ENCODE peak calls at places on chromosomes 7 and 10, in four cellular contexts. V, E, G and A are unnamed samples.

GRCh38 chr10:102150970-102151773 is 1.0 kb upstream of the NOLC1 start:
- DNase-seq in V (no peak), G (peak), E (no peak), A (peak)

GRCh38 chr7:94394399-94395140 is at the start of gene COL1A2:
- DNase-seq in G (no peak), V (no peak), E (peak), A (no peak)

GRCh38 chr7:24963218-24963617 is 16.8 kb downstream of the OSBPL3 start:
- DNase-seq in G (no peak), V (peak), E (no peak), A (no peak)

GRCh38 chr10:88473989-88474883 is 108.9 kb downstream of the RNLS start:
- DNase-seq in V (no peak), G (no peak), E (no peak), A (no peak)

GRCh38 chr7:50367098-50367497 is 62.6 kb downstream of the IKZF1 start:
- DNase-seq in V (no peak), G (no peak), E (no peak), A (no peak)

GRCh38 chr7:137671920-137672319 is 174.9 kb downstream of the DGKI start:
- DNase-seq in G (no peak), E (no peak), V (no peak), A (no peak)

GRCh38 chr7:26329520-26330269 is 38.0 kb downstream of the SNX10 start:
- DNase-seq in G (no peak), E (no peak), V (no peak), A (no peak)

GRCh38 chr10:122566632-122567031 is 6.1 kb downstream of the DMBT1 start:
- DNase-seq in E (no peak), V (no peak), G (no peak), A (no peak)

GRCh38 chr7:5755704-5756131 is 25.7 kb downstream of the RNF216 start:
- DNase-seq in G (no peak), V (no peak), E (peak), A (no peak)

GRCh38 chr7:5754981-5755599 is 26.4 kb downstream of the RNF216 start:
- DNase-seq in G (no peak), E (no peak), V (no peak), A (no peak)

GRCh38 chr7:5752663-5753062 is 28.8 kb downstream of the RNF216 start:
- DNase-seq in G (no peak), V (no peak), E (no peak), A (no peak)

GRCh38 chr7:5758753-5759330 is 22.6 kb downstream of the RNF216 start:
- DNase-seq in V (no peak), G (no peak), E (no peak), A (no peak)

GRCh38 chr7:5758286-5758685 is 23.2 kb downstream of the RNF216 start:
- DNase-seq in V (no peak), E (no peak), G (no peak), A (no peak)
- TF ChIP-seq POLR2AphosphoS2 in V (no peak), E (no peak), G (no peak), A (no peak)

DNA sequence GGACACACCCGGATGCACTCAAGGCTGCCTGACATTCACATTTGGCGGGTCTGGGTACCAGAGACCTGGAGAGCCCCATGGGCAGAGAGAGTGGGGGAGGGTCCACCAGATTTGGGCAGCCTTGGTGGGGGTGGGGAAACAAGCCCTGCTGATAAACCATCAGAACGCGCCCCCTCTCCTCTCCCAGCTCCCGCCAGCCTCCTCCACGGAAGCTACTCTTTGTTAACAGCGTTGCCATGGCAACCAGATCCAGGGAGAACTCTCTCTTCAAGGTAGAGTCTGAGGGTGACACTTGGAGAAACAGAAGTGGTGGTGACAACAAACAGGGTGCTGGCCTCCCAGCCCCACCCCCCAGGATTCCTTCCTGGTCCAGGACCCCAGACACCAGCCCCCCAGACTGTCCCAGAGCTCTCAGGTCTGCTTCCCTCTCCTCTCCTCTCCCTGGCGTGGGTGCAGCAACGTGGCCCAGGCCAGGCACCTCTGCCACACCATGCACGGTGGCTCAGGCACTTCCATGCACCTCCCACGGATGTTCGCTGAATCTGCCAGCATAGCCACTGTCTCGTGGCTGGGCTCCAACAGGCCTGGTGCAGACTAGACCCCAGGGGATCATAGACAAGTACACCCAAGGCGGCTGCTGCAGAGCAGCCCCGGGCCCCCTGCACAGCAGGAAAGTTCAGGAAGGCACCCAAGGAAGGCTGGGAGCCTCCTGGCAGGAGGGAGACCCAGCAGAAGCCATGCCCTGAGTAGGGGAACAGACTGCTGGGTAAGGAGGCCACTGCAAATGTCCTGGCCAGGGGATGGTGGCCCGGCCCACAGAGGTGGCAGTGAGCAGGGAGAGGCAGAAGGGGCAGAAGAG is 4.6 kb downstream of the RASGEF1A start:
- DNase-seq in G (no peak), E (no peak), V (no peak), A (no peak)
- TF ChIP-seq POLR2AphosphoS2 in G (no peak), E (no peak), V (no peak), A (no peak)

GRCh38 chr10:91589015-91589655 is 43.7 kb downstream of the PPP1R3C start:
- DNase-seq in V (no peak), E (no peak), G (no peak), A (no peak)
- TF ChIP-seq POLR2AphosphoS2 in V (no peak), E (no peak), G (no peak), A (no peak)

GRCh38 chr7:101869026-101869900 is 51.8 kb downstream of the CUX1 start:
- DNase-seq in E (peak), V (no peak), G (no peak), A (no peak)
- TF ChIP-seq POLR2AphosphoS2 in E (no peak), V (no peak), G (no peak), A (no peak)

DNA sequence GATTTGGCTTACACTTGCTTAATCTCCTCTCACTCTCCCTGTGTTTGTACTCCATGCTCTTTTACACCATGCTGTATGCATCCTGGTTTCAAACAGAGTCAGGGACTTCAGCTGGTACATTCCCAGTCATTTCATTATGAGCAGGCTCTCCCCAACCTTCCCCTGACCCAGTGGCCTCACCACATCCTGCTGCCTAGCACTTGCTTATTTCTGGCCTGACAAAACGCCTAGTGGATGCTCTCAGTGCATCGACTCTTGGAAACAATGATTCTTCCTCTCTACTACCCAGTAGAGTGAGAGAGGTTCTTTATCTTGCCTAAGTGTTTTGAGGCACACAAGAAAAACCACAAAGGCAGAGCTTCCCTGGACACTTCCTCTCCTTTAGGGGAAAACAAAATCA is 63.4 kb downstream of the CAV1 start:
- DNase-seq in G (no peak), E (no peak), V (no peak), A (no peak)
- TF ChIP-seq POLR2AphosphoS2 in G (no peak), E (no peak), V (no peak), A (no peak)

DNA sequence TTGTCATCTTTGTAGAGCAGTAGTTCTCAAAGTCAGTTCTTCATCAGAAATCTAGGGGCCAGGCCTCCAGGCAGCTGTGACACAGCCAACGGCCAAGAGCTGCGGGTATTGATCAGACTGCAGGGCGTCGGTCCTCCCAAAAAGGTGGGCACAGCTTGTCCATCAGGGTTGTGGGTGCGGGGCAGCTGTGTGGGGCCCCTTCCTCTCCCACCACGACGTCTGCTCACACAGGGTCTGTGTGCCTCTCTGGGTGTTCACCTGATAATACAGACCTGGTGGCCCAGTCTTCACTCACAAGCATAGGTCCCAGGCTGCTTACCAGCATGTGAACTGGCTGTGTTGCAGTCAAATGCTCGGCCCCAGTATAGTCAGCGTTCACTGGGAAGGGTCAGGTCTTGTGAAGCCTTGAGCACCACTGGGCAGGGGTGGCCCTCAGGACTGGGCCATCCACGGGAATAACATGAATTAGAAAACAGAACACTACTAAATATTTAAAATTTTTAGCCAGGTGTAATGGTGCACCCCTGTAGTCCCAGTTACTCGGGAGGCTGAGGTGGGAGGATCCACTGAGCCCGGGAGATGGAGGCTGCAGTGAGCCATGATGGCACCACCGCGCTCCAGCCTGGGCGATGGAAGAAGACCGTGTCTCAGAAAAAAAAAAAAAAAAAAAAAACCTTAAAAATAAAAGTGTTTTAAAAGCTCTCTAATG is 102.8 kb upstream of the DIP2C start:
- DNase-seq in E (no peak), G (no peak), V (no peak), A (no peak)
- TF ChIP-seq POLR2AphosphoS2 in E (no peak), G (no peak), V (no peak), A (no peak)